ENCODE peak calls at places on chromosomes 13 and 19, in four cellular contexts. V is IMR-90, Y is astrocyte of the cerebellum, W is HepG2. T is an unnamed sample.

GRCh38 chr19:27709496-27709895 is 1503.5 kb downstream of the UQCRFS1 start:
- DNase-seq in Y (no peak), W (no peak), V (no peak), T (no peak)

GRCh38 chr13:64556391-64556790 is 2673.7 kb downstream of the PCDH9 start:
- DNase-seq in Y (peak; percentile 13), V (peak; percentile 2), W (no peak), T (no peak)

GRCh38 chr19:17415107-17415506 is 4.7 kb upstream of the MVB12A start:
- DNase-seq in W (no peak), V (no peak), Y (no peak), T (no peak)

GRCh38 chr13:111980146-111980929 is 86.6 kb upstream of the SOX1 start:
- DNase-seq in W (no peak), Y (no peak), V (no peak), T (no peak)

GRCh38 chr13:27921421-27921960 is 1.7 kb downstream of the PDX1 start:
- DNase-seq in W (no peak), V (no peak), Y (no peak), T (peak; percentile 66)

GRCh38 chr19:45524575-45525129 is 17.4 kb downstream of the VASP start:
- DNase-seq in Y (no peak), W (no peak), V (no peak), T (no peak)

GRCh38 chr13:109273326-109273751 is 513.0 kb downstream of the IRS2 start:
- DNase-seq in V (peak; percentile 29), Y (no peak), W (no peak), T (no peak)

GRCh38 chr13:99467764-99468163 is 33.5 kb upstream of the TM9SF2 start:
- DNase-seq in V (peak; percentile 77), W (no peak), Y (no peak), T (no peak)

GRCh38 chr13:51935326-51936171 is 73.8 kb downstream of the CCDC70 start:
- DNase-seq in W (no peak), Y (no peak), V (no peak), T (no peak)

GRCh38 chr19:13401388-13401787 is 104.9 kb downstream of the CACNA1A start:
- DNase-seq in W (peak; percentile 2), V (peak; percentile 46), Y (no peak), T (no peak)

GRCh38 chr19:35528218-35529038 is at the start of gene SBSN:
- DNase-seq in Y (no peak), W (no peak), V (peak; percentile 84), T (no peak)

GRCh38 chr19:4064551-4065260 is 2.0 kb downstream of the ZBTB7A start:
- DNase-seq in V (no peak), Y (no peak), W (no peak), T (peak; percentile 69)

GRCh38 chr19:9785367-9786331 is 17.1 kb upstream of the ZNF846 start:
- DNase-seq in V (peak; percentile 92), Y (peak; percentile 89), W (peak; percentile 90), T (peak; percentile 92)

GRCh38 chr13:99856021-99856420 is 115.5 kb downstream of the ZIC5 start:
- DNase-seq in V (no peak), Y (no peak), W (no peak), T (no peak)

GRCh38 chr13:81697826-81698225 is 1356.9 kb upstream of the SPRY2 start:
- DNase-seq in V (no peak), W (no peak), Y (no peak), T (no peak)

GRCh38 chr19:12202250-12202649 is 39.4 kb downstream of the ZNF136 start:
- DNase-seq in V (no peak), Y (no peak), W (peak; percentile 56), T (no peak)

GRCh38 chr13:100131863-100132574 is 43.1 kb downstream of the PCCA start:
- DNase-seq in Y (peak; percentile 42), W (peak; percentile 32), V (peak; percentile 96), T (no peak)

GRCh38 chr13:20053016-20053415 is 94.5 kb downstream of the ZMYM2 start:
- DNase-seq in Y (no peak), V (no peak), W (no peak), T (no peak)

GRCh38 chr13:51601601-51602348 is 17.5 kb downstream of the WDFY2 start:
- DNase-seq in W (no peak), V (no peak), Y (no peak), T (no peak)

GRCh38 chr13:44504146-44504545 is 72.0 kb downstream of the TSC22D1 start:
- DNase-seq in Y (no peak), V (no peak), W (no peak), T (no peak)

GRCh38 chr13:63578796-63579195 is 2163.1 kb upstream of the PCDH20 start:
- DNase-seq in Y (no peak), V (no peak), W (no peak), T (no peak)

GRCh38 chr19:45498411-45499195 is at the start of gene PPM1N:
- DNase-seq in W (no peak), Y (no peak), V (peak; percentile 17), T (peak; percentile 72)

GRCh38 chr13:65112123-65113075 is 2117.7 kb downstream of the PCDH9 start:
- DNase-seq in V (peak; percentile 55), W (no peak), Y (peak; percentile 2), T (no peak)

GRCh38 chr19:38175422-38175821 is 48.6 kb downstream of the DPF1 start:
- DNase-seq in W (no peak), Y (no peak), V (no peak), T (no peak)

GRCh38 chr13:90420683-90421082 is 926.8 kb upstream of the MIR17HG start:
- DNase-seq in Y (no peak), W (no peak), V (peak; percentile 13), T (no peak)

GRCh38 chr13:74575729-74576125 is 441.5 kb upstream of the KLF12 start:
- DNase-seq in V (peak; percentile 33), Y (no peak), W (no peak), T (no peak)

GRCh38 chr13:48431987-48432615 is 19.2 kb upstream of the LPAR6 start:
- DNase-seq in W (peak; percentile 7), Y (no peak), V (no peak), T (no peak)

GRCh38 chr13:94298346-94298745 is 181.1 kb downstream of the DCT start:
- DNase-seq in Y (no peak), V (no peak), W (no peak), T (no peak)

GRCh38 chr19:11480927-11481776 is at the start of gene ELAVL3:
- DNase-seq in Y (no peak), W (no peak), V (no peak), T (peak; percentile 53)

GRCh38 chr13:76715043-76715442 is 171.2 kb downstream of the KCTD12 start:
- DNase-seq in Y (no peak), W (no peak), V (no peak), T (no peak)

DNA sequence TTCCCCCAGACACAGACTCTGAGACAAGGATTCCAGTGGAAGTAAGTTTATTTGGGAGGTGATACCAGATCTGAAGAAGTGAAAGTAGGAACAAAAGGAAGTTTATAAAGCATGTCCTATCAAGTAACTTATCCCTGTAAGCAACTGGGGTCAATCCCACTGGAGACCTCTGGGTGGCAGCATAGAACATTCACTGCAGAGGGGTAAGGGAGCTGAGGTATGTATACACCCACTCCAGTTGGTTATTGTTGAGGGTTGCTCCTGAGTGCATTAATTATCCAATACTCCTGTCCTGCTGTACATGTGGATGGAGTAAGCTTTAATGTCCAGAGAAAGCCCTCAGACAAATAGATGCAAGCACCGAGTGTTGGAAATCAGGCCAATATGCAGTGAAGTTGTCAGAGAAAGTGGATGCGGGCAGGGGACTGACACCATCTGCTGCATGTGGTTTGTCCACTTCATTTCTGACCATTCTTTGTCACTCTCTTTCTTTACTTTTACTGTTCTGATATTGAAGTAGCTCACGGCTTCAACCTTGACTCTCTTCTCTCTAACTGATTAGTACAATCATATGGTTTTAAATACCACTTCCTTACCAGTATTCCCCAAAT is 46.7 kb downstream of the NOTCH3 start:
- DNase-seq in Y (no peak), V (peak; percentile 53), W (peak; percentile 49), T (peak; percentile 33)
- TF ChIP-seq CTCF in Y (peak; percentile 64), V (peak; percentile 56), W (peak; percentile 45), T (no peak)

GRCh38 chr19:29247051-29247450 is 34.1 kb upstream of the UQCRFS1 start:
- DNase-seq in W (no peak), Y (no peak), V (no peak), T (no peak)
- TF ChIP-seq CTCF in W (no peak), Y (no peak), V (no peak), T (no peak)

GRCh38 chr19:50222691-50223438 is 19.4 kb downstream of the MYH14 start:
- DNase-seq in Y (no peak), V (no peak), W (no peak), T (no peak)
- TF ChIP-seq CTCF in Y (no peak), V (no peak), W (no peak), T (no peak)

DNA sequence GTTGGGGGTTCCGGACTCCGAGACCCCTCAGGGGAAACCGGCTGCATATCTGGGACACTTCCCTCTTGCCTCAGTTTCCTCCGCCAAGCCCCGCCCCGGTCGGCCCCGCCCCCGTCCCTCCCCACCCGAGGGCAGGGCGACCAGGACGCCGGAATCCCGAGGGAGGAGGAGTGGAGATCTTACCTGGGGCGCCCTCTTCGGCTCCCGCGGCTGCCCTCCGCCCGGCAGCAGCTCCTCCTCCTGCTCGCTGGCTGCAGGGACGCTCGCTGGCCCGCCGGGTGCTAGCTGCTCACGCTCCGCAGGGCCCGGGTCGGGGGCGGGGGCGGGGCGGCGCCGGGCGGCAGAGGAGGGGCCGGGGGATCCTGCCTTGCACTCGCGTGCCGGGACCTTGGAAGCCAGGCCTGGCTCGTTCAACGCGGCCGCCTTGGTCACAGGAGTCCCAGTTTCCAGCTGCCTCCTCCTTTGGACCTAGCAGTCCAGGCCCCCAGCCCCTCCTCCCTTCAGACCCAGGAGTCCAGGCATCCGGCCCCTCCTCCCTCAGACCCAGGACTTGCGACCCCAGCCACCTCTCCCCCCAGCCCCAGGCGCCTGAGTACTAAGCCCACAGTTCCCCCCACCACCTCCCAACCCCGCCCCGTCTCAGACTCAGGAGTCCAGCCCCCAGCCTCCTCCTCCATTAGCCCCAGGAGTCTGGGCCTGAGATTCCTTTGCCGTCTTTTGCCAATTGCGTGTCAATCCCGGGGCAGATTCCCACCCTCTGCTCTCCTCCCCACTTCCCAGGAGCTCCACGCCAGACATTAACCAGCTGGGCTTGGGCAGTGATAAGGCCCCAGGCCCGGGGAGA is at the start of gene NTF4:
- DNase-seq in V (no peak), W (peak; percentile 20), Y (no peak), T (peak; percentile 49)
- TF ChIP-seq CTCF in V (no peak), W (peak; percentile 28), Y (no peak), T (no peak)

GRCh38 chr19:43432866-43433673 is 18.4 kb downstream of the TEX101 start:
- DNase-seq in Y (peak; percentile 6), W (peak; percentile 40), V (peak; percentile 44), T (peak; percentile 74)

GRCh38 chr19:43430976-43431375 is 16.3 kb downstream of the TEX101 start:
- DNase-seq in V (no peak), Y (no peak), W (no peak), T (no peak)

GRCh38 chr19:43433689-43434088 is 19.0 kb downstream of the TEX101 start:
- DNase-seq in W (no peak), V (no peak), Y (no peak), T (no peak)

GRCh38 chr19:43429395-43429794 is 14.7 kb downstream of the TEX101 start:
- DNase-seq in Y (no peak), V (no peak), W (no peak), T (no peak)

GRCh38 chr19:43430142-43430710 is 15.5 kb downstream of the TEX101 start:
- DNase-seq in W (no peak), Y (no peak), V (no peak), T (no peak)
- TF ChIP-seq CTCF in W (no peak), Y (no peak), V (peak; percentile 9), T (peak; percentile 13)